ENCODE peak calls at places on chromosome 2, in five cellular contexts. Y, H, S, V and U are unnamed samples.

GRCh38 chr2:159093496-159093895 is 125.1 kb downstream of the TANC1 start:
- DNase-seq in Y (no peak), H (no peak), S (no peak), V (no peak), U (no peak)

GRCh38 chr2:112185131-112185530 is 46.9 kb downstream of the FBLN7 start:
- DNase-seq in Y (no peak), H (no peak), S (no peak), V (no peak), U (no peak)

GRCh38 chr2:71605781-71606241 is 152.4 kb downstream of the DYSF start:
- DNase-seq in Y (no peak), H (no peak), S (no peak), V (peak), U (peak)

GRCh38 chr2:59000796-59001195 is 759.7 kb upstream of the FANCL start:
- DNase-seq in Y (no peak), H (no peak), S (no peak), V (no peak), U (no peak)

GRCh38 chr2:197092431-197092830 is 165.9 kb upstream of the PGAP1 start:
- DNase-seq in Y (no peak), H (no peak), S (no peak), V (peak), U (peak)

GRCh38 chr2:85326946-85327756 is 638 bp downstream of the TGOLN2 start:
- DNase-seq in Y (peak), H (peak), S (no peak), V (peak), U (peak)

GRCh38 chr2:95346738-95347671 is 49.9 kb downstream of the KCNIP3 start:
- DNase-seq in Y (no peak), H (peak), S (no peak), V (peak), U (peak)

GRCh38 chr2:240074545-240074944 is 21.2 kb upstream of the OR6B3 start:
- DNase-seq in Y (no peak), H (no peak), S (no peak), V (no peak), U (no peak)

GRCh38 chr2:72214429-72215143 is 66.9 kb upstream of the CYP26B1 start:
- DNase-seq in Y (no peak), H (no peak), S (no peak), V (no peak), U (no peak)

GRCh38 chr2:214465386-214466146 is 54.7 kb downstream of the VWC2L start:
- DNase-seq in Y (no peak), H (no peak), S (no peak), V (no peak), U (no peak)

GRCh38 chr2:135952891-135953290 is 32.5 kb downstream of the DARS1 start:
- DNase-seq in Y (no peak), H (no peak), S (no peak), V (no peak), U (no peak)

GRCh38 chr2:237178396-237178795 is 92.7 kb downstream of the COPS8 start:
- DNase-seq in Y (no peak), H (no peak), S (no peak), V (no peak), U (no peak)

GRCh38 chr2:112293636-112294401 is 18.4 kb downstream of the ZC3H6 start:
- DNase-seq in Y (no peak), H (no peak), S (no peak), V (no peak), U (no peak)

GRCh38 chr2:150125188-150125587 is 362.3 kb downstream of the RND3 start:
- DNase-seq in Y (no peak), H (no peak), S (peak), V (no peak), U (no peak)